ENCODE peak calls at places on chromosomes 3 and 15, in six cellular contexts. T is thyroid gland, J is RWPE2, S is cardiac muscle cell, G is psoas muscle, A is tibial artery. F is an unnamed sample. For H3K27me3 and H3K4me1, the result is how much of the 10 kb centered on the place peaks cover.

GRCh38 chr15:60660290-60661051 is 181.5 kb upstream of the ICE2 start:
- DNase-seq in S (peak), G (no peak), A (no peak), T (no peak), J (no peak), F (no peak)

GRCh38 chr3:50321146-50321843 is 1.2 kb downstream of the HYAL2 start:
- DNase-seq in S (peak), A (peak), J (peak), G (peak), T (peak), F (no peak)

GRCh38 chr3:126432361-126432760 is 37.7 kb downstream of the CFAP100 start:
- DNase-seq in J (no peak), S (no peak), G (no peak), A (no peak), T (no peak), F (no peak)

GRCh38 chr15:32864051-32864450 is 146.2 kb downstream of the GREM1 start:
- DNase-seq in J (no peak), S (peak), A (no peak), G (no peak), T (no peak), F (no peak)

GRCh38 chr3:11482024-11482423 is 161.7 kb downstream of the VGLL4 start:
- DNase-seq in S (peak), J (no peak), G (peak), T (peak), A (peak), F (no peak)

GRCh38 chr3:140319801-140320200 is 358.1 kb upstream of the TRIM42 start:
- DNase-seq in A (no peak), J (no peak), S (no peak), G (no peak), T (no peak), F (no peak)

GRCh38 chr15:69232144-69232543 is 66.6 kb upstream of the PAQR5 start:
- DNase-seq in A (no peak), G (no peak), S (peak), J (no peak), T (no peak), F (no peak)

GRCh38 chr15:68517285-68517711 is 61.5 kb upstream of the CORO2B start:
- DNase-seq in J (no peak), A (peak), T (peak), G (no peak), S (no peak), F (peak)

GRCh38 chr3:132267594-132267993 is 49.6 kb upstream of the ACP3 start:
- DNase-seq in G (no peak), T (no peak), A (no peak), S (no peak), J (no peak), F (no peak)

GRCh38 chr3:129553771-129554170 is 10.8 kb downstream of the H1-8 start:
- DNase-seq in T (no peak), A (no peak), J (no peak), S (no peak), G (peak), F (no peak)

GRCh38 chr15:79140846-79141570 is 50.4 kb upstream of the RASGRF1 start:
- DNase-seq in S (no peak), A (no peak), T (no peak), J (no peak), G (no peak), F (no peak)

GRCh38 chr3:179148446-179149238 is 485 bp downstream of the PIK3CA start:
- DNase-seq in S (peak), G (peak), T (peak), J (peak), A (peak), F (peak)

GRCh38 chr3:28239108-28239507 is 2.3 kb upstream of the CMC1 start:
- DNase-seq in T (no peak), G (no peak), A (no peak), J (no peak), S (no peak), F (no peak)

GRCh38 chr3:134959516-134959915 is 164.5 kb downstream of the EPHB1 start:
- DNase-seq in T (no peak), S (no peak), J (no peak), A (no peak), G (no peak), F (no peak)

GRCh38 chr15:100057281-100057680 is 284.5 kb downstream of the ADAMTS17 start:
- DNase-seq in S (no peak), J (peak), G (no peak), A (no peak), T (no peak), F (no peak)

GRCh38 chr3:45225465-45226205 is 452 bp downstream of the TMEM158 start:
- DNase-seq in T (peak), J (no peak), A (no peak), G (peak), S (peak), F (no peak)

GRCh38 chr3:158269896-158270295 is 160.0 kb downstream of the RSRC1 start:
- DNase-seq in G (no peak), J (no peak), S (no peak), A (no peak), T (no peak), F (no peak)

GRCh38 chr3:128787256-128788253 is 61.6 kb downstream of the RAB7A start:
- DNase-seq in J (peak), A (no peak), G (no peak), T (peak), S (peak), F (no peak)

GRCh38 chr15:55003900-55004879 is 192.6 kb downstream of the RSL24D1 start:
- DNase-seq in J (no peak), S (no peak), T (no peak), A (no peak), G (no peak), F (no peak)

GRCh38 chr15:48062476-48062875 is 58.3 kb upstream of the SLC24A5 start:
- DNase-seq in J (no peak), G (no peak), A (no peak), T (no peak), S (peak), F (no peak)

GRCh38 chr3:42192334-42193200 is 73.4 kb downstream of the CCK start:
- DNase-seq in A (no peak), T (no peak), G (no peak), J (no peak), S (peak), F (no peak)

GRCh38 chr15:49247556-49248102 is 77.6 kb downstream of the GALK2 start:
- DNase-seq in J (no peak), S (peak), G (no peak), T (peak), A (no peak), F (no peak)

GRCh38 chr3:12638105-12638504 is 25.8 kb downstream of the RAF1 start:
- DNase-seq in G (no peak), A (no peak), S (peak), J (no peak), T (no peak), F (no peak)

GRCh38 chr15:63466378-63467192 is 37.8 kb upstream of the USP3 start:
- DNase-seq in T (no peak), G (no peak), S (peak), J (no peak), A (no peak), F (no peak)

GRCh38 chr15:72168131-72168825 is 29.3 kb downstream of the GRAMD2A start:
- DNase-seq in G (no peak), J (peak), T (peak), A (no peak), S (peak), F (no peak)

GRCh38 chr3:128537091-128537703 is 44.2 kb upstream of the GATA2 start:
- DNase-seq in A (no peak), J (no peak), T (no peak), G (no peak), S (no peak), F (no peak)

GRCh38 chr3:59189561-59190338 is 139.9 kb upstream of the CFAP20DC start:
- DNase-seq in G (no peak), T (no peak), A (no peak), J (no peak), S (peak), F (no peak)

GRCh38 chr15:83612226-83612625 is 41.7 kb upstream of the ADAMTSL3 start:
- DNase-seq in J (no peak), G (no peak), T (no peak), A (no peak), S (no peak), F (no peak)

GRCh38 chr3:22980346-22980745 is 222.8 kb upstream of the UBE2E2 start:
- DNase-seq in S (peak), J (no peak), T (no peak), G (no peak), A (no peak), F (no peak)

GRCh38 chr3:71658131-71658530 is 67.1 kb downstream of the EIF4E3 start:
- DNase-seq in G (peak), J (peak), S (peak), T (peak), A (peak), F (no peak)

GRCh38 chr3:4656059-4656458 is 162.9 kb downstream of the ITPR1 start:
- DNase-seq in J (no peak), T (peak), G (peak), S (peak), A (peak), F (no peak)

GRCh38 chr15:74294010-74294409 is 57.9 kb downstream of the CCDC33 start:
- DNase-seq in A (no peak), G (no peak), S (no peak), T (no peak), J (no peak), F (no peak)

GRCh38 chr3:10185804-10186762 is 21.4 kb downstream of the IRAK2 start:
- DNase-seq in J (no peak), G (no peak), A (no peak), S (peak), T (no peak), F (no peak)

GRCh38 chr3:42505203-42505848 is 2.9 kb downstream of the VIPR1 start:
- DNase-seq in A (peak), T (no peak), J (peak), G (no peak), S (no peak), F (peak)

GRCh38 chr15:40155270-40155910 is 5.5 kb upstream of the BUB1B start:
- DNase-seq in A (no peak), G (no peak), J (peak), T (peak), S (no peak), F (no peak)

GRCh38 chr15:63860161-63860954 is 26.6 kb upstream of the HERC1 start:
- DNase-seq in T (no peak), S (no peak), J (no peak), G (no peak), A (no peak), F (no peak)

GRCh38 chr3:185824467-185825378 is at the start of gene IGF2BP2:
- DNase-seq in G (peak), T (peak), A (peak), J (peak), S (peak), F (no peak)

GRCh38 chr3:15800327-15800726 is 2.5 kb upstream of the ANKRD28 start:
- DNase-seq in G (no peak), J (no peak), T (peak), A (no peak), S (peak), F (no peak)

GRCh38 chr3:155743616-155744015 is 1.3 kb downstream of the PLCH1 start:
- DNase-seq in T (no peak), J (no peak), A (no peak), G (no peak), S (no peak), F (no peak)
- H3K27me3 ChIP-seq in T (under half), J (half or more), A (under half), G (under half), S (under half), F (under half)

GRCh38 chr3:69811452-69812401 is 72.5 kb downstream of the MITF start:
- DNase-seq in S (no peak), G (no peak), J (no peak), A (no peak), T (peak), F (no peak)
- H3K4me1 ChIP-seq in S (half or more), G (half or more), J (under half), A (under half), T (under half), F (under half)

GRCh38 chr3:110654820-110655522 is 416.6 kb upstream of the NECTIN3 start:
- DNase-seq in S (no peak), J (no peak), T (no peak), G (no peak), A (no peak), F (no peak)
- H3K27me3 ChIP-seq in S (under half), J (under half), T (under half), G (under half), A (under half), F (under half)

DNA sequence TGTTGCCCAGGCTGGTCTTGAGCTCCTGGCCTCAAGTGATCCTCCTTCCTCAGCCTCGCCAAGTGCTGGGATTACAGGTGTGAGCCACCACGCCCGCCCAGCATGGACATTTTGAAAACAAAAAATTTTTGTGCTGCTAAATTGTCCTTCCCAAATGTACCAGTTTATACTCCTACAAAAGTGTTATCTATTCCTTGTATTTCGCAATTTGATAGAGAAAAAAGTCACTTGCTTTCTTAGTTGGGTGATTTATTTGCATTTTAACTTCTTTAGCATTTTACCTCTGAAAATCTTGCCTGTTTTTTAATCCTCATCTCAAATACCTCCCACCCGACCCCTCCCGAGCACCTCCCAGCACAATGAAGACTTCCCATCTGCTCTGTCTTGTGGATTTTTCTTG is 46.8 kb downstream of the PDE8A start:
- DNase-seq in A (no peak), S (no peak), T (no peak), G (no peak), J (no peak), F (no peak)
- H3K4me1 ChIP-seq in A (under half), S (under half), T (under half), G (under half), J (under half), F (half or more)

F was measured in vagina.